ENCODE peak calls at places on chromosomes 11 and 22, in nine cellular contexts. One of them, this sample, is unnamed.

GRCh38 chr11:59755701-59756495 is 722 bp downstream of the STX3 start:
- DNase-seq in colonic mucosa: peak; percentile 92
- DNase-seq in kidney glomerular epithelial cell: peak; percentile 66
- DNase-seq in central memory CD4-positive, alpha-beta T cell: peak; percentile 20
- DNase-seq in Karpas-422: no peak
- DNase-seq in naive thymus-derived CD8-positive, alpha-beta T cell: peak; percentile 36
- DNase-seq in neural crest cell: peak; percentile 26
- DNase-seq in HFFc6: peak; percentile 59
- DNase-seq in iPS-NIHi11: peak; percentile 69
- DNase-seq in this sample: peak; percentile 61

GRCh38 chr22:49197500-49197899 is 630.2 kb downstream of the BRD1 start:
- DNase-seq in HFFc6: no peak
- DNase-seq in iPS-NIHi11: peak; percentile 59
- DNase-seq in naive thymus-derived CD8-positive, alpha-beta T cell: no peak
- DNase-seq in kidney glomerular epithelial cell: no peak
- DNase-seq in neural crest cell: no peak
- DNase-seq in Karpas-422: no peak
- DNase-seq in central memory CD4-positive, alpha-beta T cell: no peak
- DNase-seq in colonic mucosa: no peak
- DNase-seq in this sample: no peak

GRCh38 chr11:73100578-73100977 is 41.5 kb downstream of the FCHSD2 start:
- DNase-seq in HFFc6: no peak
- DNase-seq in kidney glomerular epithelial cell: no peak
- DNase-seq in naive thymus-derived CD8-positive, alpha-beta T cell: no peak
- DNase-seq in neural crest cell: no peak
- DNase-seq in central memory CD4-positive, alpha-beta T cell: no peak
- DNase-seq in iPS-NIHi11: no peak
- DNase-seq in colonic mucosa: no peak
- DNase-seq in Karpas-422: no peak
- DNase-seq in this sample: no peak

GRCh38 chr22:35150163-35151107 is 84.5 kb downstream of the ISX start:
- DNase-seq in kidney glomerular epithelial cell: peak; percentile 54
- DNase-seq in colonic mucosa: peak; percentile 77
- DNase-seq in HFFc6: peak; percentile 26
- DNase-seq in naive thymus-derived CD8-positive, alpha-beta T cell: peak; percentile 40
- DNase-seq in neural crest cell: peak; percentile 87
- DNase-seq in iPS-NIHi11: peak; percentile 71
- DNase-seq in Karpas-422: peak; percentile 85
- DNase-seq in central memory CD4-positive, alpha-beta T cell: peak; percentile 17
- DNase-seq in this sample: peak; percentile 91

GRCh38 chr11:111510311-111510710 is 1.9 kb downstream of the BTG4 start:
- DNase-seq in central memory CD4-positive, alpha-beta T cell: no peak
- DNase-seq in iPS-NIHi11: no peak
- DNase-seq in colonic mucosa: no peak
- DNase-seq in HFFc6: peak; percentile 11
- DNase-seq in neural crest cell: no peak
- DNase-seq in Karpas-422: no peak
- DNase-seq in kidney glomerular epithelial cell: no peak
- DNase-seq in naive thymus-derived CD8-positive, alpha-beta T cell: no peak
- DNase-seq in this sample: no peak

GRCh38 chr11:20443596-20443995 is 56.1 kb downstream of the PRMT3 start:
- DNase-seq in iPS-NIHi11: peak; percentile 10
- DNase-seq in colonic mucosa: no peak
- DNase-seq in kidney glomerular epithelial cell: peak; percentile 21
- DNase-seq in naive thymus-derived CD8-positive, alpha-beta T cell: no peak
- DNase-seq in neural crest cell: no peak
- DNase-seq in Karpas-422: peak; percentile 64
- DNase-seq in HFFc6: peak; percentile 42
- DNase-seq in central memory CD4-positive, alpha-beta T cell: peak; percentile 1
- DNase-seq in this sample: no peak

GRCh38 chr11:3227568-3228444 is 4.4 kb downstream of the MRGPRE start:
- DNase-seq in kidney glomerular epithelial cell: no peak
- DNase-seq in central memory CD4-positive, alpha-beta T cell: no peak
- DNase-seq in neural crest cell: no peak
- DNase-seq in naive thymus-derived CD8-positive, alpha-beta T cell: no peak
- DNase-seq in Karpas-422: no peak
- DNase-seq in colonic mucosa: no peak
- DNase-seq in HFFc6: no peak
- DNase-seq in iPS-NIHi11: peak; percentile 11
- DNase-seq in this sample: no peak

GRCh38 chr11:112525844-112526590 is 265.4 kb upstream of the PLET1 start:
- DNase-seq in HFFc6: no peak
- DNase-seq in neural crest cell: no peak
- DNase-seq in naive thymus-derived CD8-positive, alpha-beta T cell: no peak
- DNase-seq in central memory CD4-positive, alpha-beta T cell: no peak
- DNase-seq in iPS-NIHi11: no peak
- DNase-seq in colonic mucosa: no peak
- DNase-seq in kidney glomerular epithelial cell: no peak
- DNase-seq in Karpas-422: no peak
- DNase-seq in this sample: no peak

GRCh38 chr11:1779034-1779805 is 15.5 kb upstream of the CTSD start:
- DNase-seq in colonic mucosa: no peak
- DNase-seq in iPS-NIHi11: no peak
- DNase-seq in kidney glomerular epithelial cell: no peak
- DNase-seq in HFFc6: no peak
- DNase-seq in neural crest cell: no peak
- DNase-seq in Karpas-422: no peak
- DNase-seq in central memory CD4-positive, alpha-beta T cell: no peak
- DNase-seq in naive thymus-derived CD8-positive, alpha-beta T cell: no peak
- DNase-seq in this sample: no peak

GRCh38 chr22:25451480-25452114 is 112.9 kb upstream of the GRK3 start:
- DNase-seq in naive thymus-derived CD8-positive, alpha-beta T cell: no peak
- DNase-seq in central memory CD4-positive, alpha-beta T cell: no peak
- DNase-seq in neural crest cell: no peak
- DNase-seq in iPS-NIHi11: no peak
- DNase-seq in kidney glomerular epithelial cell: peak; percentile 56
- DNase-seq in HFFc6: no peak
- DNase-seq in colonic mucosa: no peak
- DNase-seq in Karpas-422: no peak
- DNase-seq in this sample: no peak

GRCh38 chr11:132367293-132367692 is 996.9 kb downstream of the NTM start:
- DNase-seq in HFFc6: no peak
- DNase-seq in colonic mucosa: no peak
- DNase-seq in iPS-NIHi11: no peak
- DNase-seq in neural crest cell: no peak
- DNase-seq in Karpas-422: no peak
- DNase-seq in kidney glomerular epithelial cell: no peak
- DNase-seq in central memory CD4-positive, alpha-beta T cell: no peak
- DNase-seq in naive thymus-derived CD8-positive, alpha-beta T cell: no peak
- DNase-seq in this sample: no peak

GRCh38 chr22:32558681-32559355 is 84.2 kb downstream of the FBXO7 start:
- DNase-seq in HFFc6: peak; percentile 82
- DNase-seq in naive thymus-derived CD8-positive, alpha-beta T cell: no peak
- DNase-seq in kidney glomerular epithelial cell: peak; percentile 95
- DNase-seq in central memory CD4-positive, alpha-beta T cell: no peak
- DNase-seq in iPS-NIHi11: no peak
- DNase-seq in colonic mucosa: peak; percentile 69
- DNase-seq in Karpas-422: no peak
- DNase-seq in neural crest cell: no peak
- DNase-seq in this sample: no peak

This sample was measured in glutamatergic neuron.